ENCODE peak calls at places on chromosomes 6 and 20, in five cellular contexts. P is ovary, X is psoas muscle, D is mesendoderm, W is thyroid gland. H is an unnamed sample. For H3K4me1 and H3K27me3, the result is how much of the 10 kb centered on the place peaks cover.

GRCh38 chr20:19835533-19836222 is 77.6 kb downstream of the RIN2 start:
- DNase-seq in P (no peak), W (no peak), X (no peak), D (peak), H (no peak)

GRCh38 chr6:31738048-31738979 is 1.5 kb upstream of the MSH5 start:
- DNase-seq in P (no peak), X (no peak), D (peak), W (no peak), H (peak)

GRCh38 chr6:23855497-23856116 is 270.4 kb upstream of the NRSN1 start:
- DNase-seq in X (no peak), W (no peak), P (no peak), D (no peak), H (no peak)

GRCh38 chr6:142843344-142843743 is 101.6 kb downstream of the HIVEP2 start:
- DNase-seq in D (no peak), W (no peak), X (no peak), P (no peak), H (no peak)

GRCh38 chr6:6730831-6731230 is 142.3 kb downstream of the LY86 start:
- DNase-seq in X (peak), W (no peak), D (no peak), P (no peak), H (no peak)

GRCh38 chr6:55255061-55255571 is 72.2 kb upstream of the GFRAL start:
- DNase-seq in X (no peak), D (no peak), P (no peak), W (no peak), H (no peak)

GRCh38 chr20:31653573-31653972 is 15.9 kb downstream of the COX4I2 start:
- DNase-seq in P (no peak), D (no peak), X (no peak), W (no peak), H (no peak)

GRCh38 chr20:16821211-16822089 is 73.3 kb downstream of the OTOR start:
- DNase-seq in P (no peak), X (no peak), W (peak), D (peak), H (no peak)

GRCh38 chr6:56475736-56476457 is 166.8 kb downstream of the DST start:
- DNase-seq in X (no peak), W (peak), P (no peak), D (no peak), H (no peak)

GRCh38 chr6:18990313-18990978 is 603.3 kb downstream of the RNF144B start:
- DNase-seq in P (peak), D (peak), X (peak), W (peak), H (peak)

GRCh38 chr6:113732384-113732966 is 124.7 kb upstream of the MARCKS start:
- DNase-seq in W (no peak), P (no peak), D (no peak), X (no peak), H (no peak)

GRCh38 chr6:132096996-132097395 is 145.8 kb upstream of the CCN2 start:
- DNase-seq in X (no peak), W (no peak), P (no peak), D (no peak), H (no peak)

GRCh38 chr6:131060311-131060710 is 2.7 kb downstream of the EPB41L2 start:
- DNase-seq in X (no peak), P (no peak), D (no peak), W (no peak), H (no peak)

GRCh38 chr6:61887425-61887824 is 398.6 kb downstream of the KHDRBS2 start:
- DNase-seq in D (peak), X (no peak), P (no peak), W (no peak), H (no peak)

GRCh38 chr20:57768519-57768918 is 58.7 kb upstream of the PMEPA1 start:
- DNase-seq in P (no peak), X (no peak), D (peak), W (no peak), H (no peak)

GRCh38 chr20:19212524-19213502 is at the start of gene SLC24A3:
- DNase-seq in P (peak), W (peak), X (peak), D (peak), H (no peak)

GRCh38 chr6:151400473-151400872 is 9.1 kb upstream of the ZBTB2 start:
- DNase-seq in X (no peak), D (no peak), P (no peak), W (no peak), H (no peak)

GRCh38 chr20:62067547-62068260 is 2.0 kb upstream of the TAF4 start:
- DNase-seq in X (no peak), P (no peak), D (no peak), W (no peak), H (no peak)

GRCh38 chr20:26295006-26295405 is 598.4 kb upstream of the ZNF337 start:
- DNase-seq in X (no peak), D (no peak), W (no peak), P (no peak), H (no peak)

GRCh38 chr6:158039571-158040050 is 57.9 kb downstream of the SYNJ2 start:
- DNase-seq in P (peak), X (peak), W (no peak), D (no peak), H (no peak)
- H3K4me1 ChIP-seq in P (under half), X (under half), W (under half), D (under half), H (under half)

GRCh38 chr20:53222932-53223331 is 250.8 kb downstream of the TSHZ2 start:
- DNase-seq in P (no peak), W (no peak), D (no peak), X (no peak), H (no peak)

GRCh38 chr20:53224851-53225250 is 252.7 kb downstream of the TSHZ2 start:
- DNase-seq in X (no peak), D (no peak), W (no peak), P (no peak), H (no peak)

GRCh38 chr20:53227523-53227922 is 255.4 kb downstream of the TSHZ2 start:
- DNase-seq in D (no peak), W (no peak), P (no peak), X (no peak), H (no peak)

DNA sequence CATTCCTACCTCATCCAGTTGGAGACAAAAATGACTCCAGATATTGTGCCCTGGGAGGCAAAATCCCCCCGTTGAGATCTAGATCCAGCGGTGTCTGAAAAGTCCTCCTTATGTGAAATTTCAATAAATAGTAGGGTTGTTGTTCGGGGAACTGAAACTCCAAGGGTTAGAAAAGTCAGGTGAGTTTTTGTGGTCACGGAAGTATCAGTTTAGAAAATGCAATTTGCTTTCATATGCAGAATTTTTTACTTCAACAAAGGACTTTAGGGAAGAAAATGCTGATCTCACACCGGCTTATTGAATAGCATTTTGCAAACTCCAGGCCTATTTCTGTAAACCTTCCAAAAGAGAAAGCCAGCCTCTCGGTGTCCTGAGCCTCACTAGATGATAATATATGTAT is 254.6 kb downstream of the TSHZ2 start:
- DNase-seq in P (no peak), W (no peak), D (no peak), X (no peak), H (no peak)
- H3K27me3 ChIP-seq in P (under half), W (under half), D (under half), X (under half), H (under half)

GRCh38 chr6:169624785-169625184 is 77.0 kb downstream of the WDR27 start:
- DNase-seq in X (no peak), W (peak), P (no peak), D (no peak), H (no peak)

GRCh38 chr6:169625376-169625775 is 76.5 kb downstream of the WDR27 start:
- DNase-seq in W (no peak), D (no peak), X (no peak), P (no peak), H (no peak)

GRCh38 chr6:169629256-169629655 is 72.6 kb downstream of the WDR27 start:
- DNase-seq in W (no peak), P (no peak), X (no peak), D (no peak), H (no peak)

GRCh38 chr6:169626169-169626833 is 75.5 kb downstream of the WDR27 start:
- DNase-seq in D (no peak), X (no peak), W (no peak), P (no peak), H (no peak)

DNA sequence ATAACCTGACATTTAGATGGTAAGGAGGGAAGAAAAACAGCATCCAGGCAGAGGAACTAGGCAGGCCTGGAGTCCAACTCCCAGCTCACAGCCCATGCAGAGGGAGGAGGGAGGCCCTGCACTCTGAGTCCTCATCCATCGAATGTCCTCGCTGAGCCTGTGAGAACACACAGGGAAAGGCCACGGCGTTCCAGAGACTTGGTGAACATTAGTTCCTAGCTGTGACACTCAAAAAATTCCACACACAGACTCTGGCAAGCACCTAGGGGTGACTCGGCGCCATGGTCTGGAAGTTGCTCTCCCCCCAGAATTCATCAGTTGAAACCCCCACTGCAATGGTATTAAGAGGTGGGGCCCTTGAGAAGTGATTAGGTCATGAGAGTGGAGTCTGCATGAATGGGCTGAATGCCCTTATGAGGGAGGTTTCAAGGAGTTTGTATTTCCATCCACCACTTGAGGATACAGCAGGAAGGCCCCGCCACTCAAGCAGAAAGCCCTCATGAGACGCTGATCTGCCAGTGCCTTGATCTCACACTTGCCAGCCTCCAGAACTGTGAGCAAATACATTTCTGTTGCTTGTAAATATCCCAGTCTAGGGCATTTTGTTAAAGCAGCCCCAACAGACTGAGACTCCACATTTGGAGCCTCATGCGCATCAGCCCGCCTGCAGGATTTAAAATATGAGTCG is 73.9 kb downstream of the WDR27 start:
- DNase-seq in W (peak), D (no peak), P (no peak), X (no peak), H (no peak)
- H3K27ac ChIP-seq in W (peak), D (peak), P (no peak), X (no peak), H (no peak)

GRCh38 chr6:43181621-43181941 is 415 bp upstream of the CUL9 start:
- DNase-seq in P (no peak), W (no peak), X (no peak), D (no peak), H (no peak)
- H3K4me1 ChIP-seq in P (under half), W (under half), X (under half), D (under half), H (under half)